ENCODE peak calls at places on chromosomes 1 and 21, in ten cellular contexts. O is ovary; T is tibial nerve; F is adrenal gland; X is body of pancreas; A is fibroblast of villous mesenchyme; C is SK-N-SH; Y is CD8-positive, alpha-beta T cell; B is endodermal cell; E is sigmoid colon. I is an unnamed sample.

GRCh38 chr1:235642021-235642942 is 7.3 kb downstream of the GNG4 start:
- DNase-seq in O (no peak), T (no peak), F (no peak), X (no peak), A (peak; percentile 68), C (peak; percentile 20), Y (peak; percentile 53), B (peak; percentile 84), E (no peak), I (no peak)

GRCh38 chr21:32940079-32941014 is 85.4 kb upstream of the OLIG2 start:
- DNase-seq in O (no peak), T (no peak), F (peak; percentile 24), X (peak; percentile 34), A (peak; percentile 49), C (peak; percentile 28), Y (peak; percentile 15), B (peak; percentile 71), E (no peak), I (peak; percentile 1)

GRCh38 chr21:39518055-39518844 is 66.5 kb downstream of the SH3BGR start:
- DNase-seq in O (no peak), T (no peak), F (no peak), X (peak; percentile 58), A (peak; percentile 51), C (peak; percentile 87), Y (peak; percentile 13), B (peak; percentile 90), E (no peak), I (peak; percentile 4)

GRCh38 chr1:221276911-221277310 is 397.7 kb downstream of the HLX start:
- DNase-seq in O (no peak), T (no peak), F (no peak), X (no peak), A (no peak), C (no peak), Y (no peak), B (no peak), E (no peak), I (no peak)

GRCh38 chr21:45267390-45267760 is 20.3 kb downstream of the POFUT2 start:
- DNase-seq in O (peak; percentile 17), T (no peak), F (peak; percentile 8), X (no peak), A (no peak), C (no peak), Y (no peak), B (peak; percentile 29), E (peak; percentile 39), I (no peak)

GRCh38 chr1:51506537-51506936 is 12.5 kb downstream of the EPS15 start:
- DNase-seq in O (no peak), T (no peak), F (no peak), X (no peak), A (peak; percentile 88), C (no peak), Y (no peak), B (no peak), E (no peak), I (peak; percentile 74)

GRCh38 chr1:10941891-10942541 is 70.4 kb upstream of the TARDBP start:
- DNase-seq in O (peak; percentile 78), T (peak; percentile 21), F (peak; percentile 25), X (peak; percentile 70), A (peak; percentile 24), C (peak; percentile 92), Y (peak; percentile 48), B (peak; percentile 93), E (no peak), I (peak; percentile 33)

GRCh38 chr1:119960501-119960900 is 64.2 kb upstream of the ADAM30 start:
- DNase-seq in O (no peak), T (no peak), F (no peak), X (no peak), A (no peak), C (no peak), Y (no peak), B (no peak), E (no peak), I (no peak)

GRCh38 chr1:3700631-3701030 is 48.3 kb downstream of the TP73 start:
- DNase-seq in O (no peak), T (no peak), F (no peak), X (no peak), A (no peak), C (no peak), Y (no peak), B (no peak), E (no peak), I (no peak)

GRCh38 chr1:168225476-168226190 is at the start of gene SFT2D2:
- DNase-seq in O (peak; percentile 88), T (peak; percentile 57), F (peak; percentile 71), X (peak; percentile 80), A (peak; percentile 67), C (peak; percentile 95), Y (peak; percentile 73), B (peak; percentile 89), E (peak; percentile 88), I (no peak)

DNA sequence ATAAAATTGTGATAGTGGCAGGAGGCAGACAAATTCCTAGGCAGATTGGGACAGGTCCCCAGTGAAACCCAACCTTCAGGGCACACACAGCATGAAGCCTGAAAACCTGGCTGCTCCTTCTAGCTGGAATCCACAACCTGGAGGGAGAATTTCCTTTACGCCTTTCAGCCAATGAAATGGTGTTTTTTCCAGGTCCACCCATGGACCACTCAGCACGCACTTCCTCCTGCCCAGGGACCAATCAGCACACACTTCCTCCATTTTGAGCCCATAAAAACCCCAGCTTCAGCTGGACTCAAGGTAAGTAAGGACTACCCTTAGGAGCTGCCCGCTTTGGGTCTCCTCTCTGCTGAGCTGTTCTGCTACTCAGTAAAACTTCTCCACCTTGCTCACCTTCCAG is 120.1 kb downstream of the AKT3 start:
- DNase-seq in O (no peak), T (no peak), F (no peak), X (no peak), A (no peak), C (no peak), Y (no peak), B (peak; percentile 72), E (no peak), I (no peak)
- TF ChIP-seq CTCF in O (no peak), T (no peak), F (no peak), X (no peak), A (no peak), C (no peak), Y (no peak), B (no peak), E (no peak), I (no peak)

GRCh38 chr1:212606734-212607205 is 1.8 kb upstream of the ATF3 start:
- DNase-seq in O (peak; percentile 64), T (peak; percentile 21), F (peak; percentile 22), X (peak; percentile 90), A (no peak), C (peak; percentile 47), Y (peak; percentile 30), B (peak; percentile 70), E (peak; percentile 78), I (no peak)

GRCh38 chr1:212607924-212608208 is 695 bp upstream of the ATF3 start:
- DNase-seq in O (no peak), T (no peak), F (no peak), X (no peak), A (peak; percentile 20), C (no peak), Y (peak; percentile 3), B (no peak), E (no peak), I (no peak)

GRCh38 chr1:212607206-212607923 is 1.2 kb upstream of the ATF3 start:
- DNase-seq in O (peak; percentile 58), T (no peak), F (peak; percentile 31), X (peak; percentile 65), A (no peak), C (peak; percentile 61), Y (no peak), B (peak; percentile 74), E (peak; percentile 72), I (no peak)

GRCh38 chr1:212605441-212605976 is 3.1 kb upstream of the ATF3 start:
- DNase-seq in O (no peak), T (no peak), F (no peak), X (no peak), A (no peak), C (no peak), Y (no peak), B (no peak), E (no peak), I (no peak)

GRCh38 chr1:212606042-212606733 is 2.4 kb upstream of the ATF3 start:
- DNase-seq in O (no peak), T (no peak), F (no peak), X (no peak), A (no peak), C (no peak), Y (no peak), B (peak; percentile 72), E (no peak), I (no peak)
- H3K4me3 ChIP-seq in O (peak overlapping the region; percentile 58), T (peak overlapping the region; percentile 87), F (no peak overlapping the region), X (no peak overlapping the region), A (no peak overlapping the region), C (no peak overlapping the region), Y (peak overlapping the region; percentile 75), B (peak overlapping the region; percentile 89), E (no peak overlapping the region), I (no peak overlapping the region)

GRCh38 chr1:34418166-34418565 is 241.5 kb downstream of the C1orf94 start:
- DNase-seq in O (no peak), T (no peak), F (no peak), X (no peak), A (no peak), C (no peak), Y (no peak), B (no peak), E (no peak), I (no peak)

GRCh38 chr1:34415140-34415539 is 238.4 kb downstream of the C1orf94 start:
- DNase-seq in O (no peak), T (no peak), F (no peak), X (no peak), A (no peak), C (no peak), Y (no peak), B (no peak), E (no peak), I (no peak)

DNA sequence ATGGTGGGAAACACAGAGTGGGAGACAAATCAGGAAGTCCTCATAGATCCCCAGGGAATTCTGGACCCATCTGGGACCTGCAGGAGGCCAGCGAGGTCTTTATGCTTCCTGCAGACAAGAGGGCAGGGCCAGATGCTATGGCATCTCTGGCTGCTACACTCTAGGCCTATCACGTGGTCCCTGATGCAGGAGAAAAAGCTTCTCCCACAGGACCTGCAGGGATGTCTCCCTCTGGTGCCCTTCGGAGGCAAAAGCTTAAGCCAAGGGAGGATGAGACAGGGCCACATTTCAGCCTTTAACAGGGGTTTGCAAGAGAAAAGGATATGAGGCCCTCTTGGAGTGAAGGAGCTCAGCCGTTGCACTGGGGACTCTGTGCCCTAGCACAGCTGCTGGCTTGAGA is 243.0 kb downstream of the C1orf94 start:
- DNase-seq in O (no peak), T (no peak), F (no peak), X (no peak), A (no peak), C (peak; percentile 29), Y (no peak), B (peak; percentile 86), E (no peak), I (peak; percentile 18)
- TF ChIP-seq CTCF in O (no peak), T (no peak), F (no peak), X (no peak), A (no peak), C (no peak), Y (no peak), B (peak; percentile 73), E (no peak), I (peak; percentile 69)

DNA sequence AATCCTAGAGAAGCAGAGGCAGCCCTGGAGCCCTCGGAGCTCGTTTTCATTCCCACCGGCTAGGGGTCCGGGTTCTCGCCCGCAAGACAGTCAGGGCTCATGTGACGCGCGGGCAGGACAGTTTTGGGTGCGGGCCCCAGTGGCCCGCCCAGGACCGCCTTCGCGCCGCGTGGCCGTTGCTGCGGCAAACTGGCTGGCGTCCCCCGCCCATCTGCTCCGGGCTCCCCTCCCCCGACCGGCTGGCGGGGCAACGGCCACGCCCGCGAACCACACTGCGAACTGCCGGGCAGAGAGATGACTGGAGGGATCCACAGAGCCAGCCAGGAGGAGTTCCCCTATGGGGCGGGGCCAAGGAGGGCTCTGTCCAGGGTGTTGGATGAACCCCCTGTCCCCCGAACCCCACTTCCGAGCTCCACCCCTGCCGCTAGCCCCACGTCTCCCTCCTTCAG is 899 bp upstream of the HES2 start:
- DNase-seq in O (no peak), T (no peak), F (no peak), X (no peak), A (no peak), C (no peak), Y (no peak), B (peak; percentile 76), E (no peak), I (no peak)
- H3K4me3 ChIP-seq in O (no peak overlapping the region), T (no peak overlapping the region), F (no peak overlapping the region), X (no peak overlapping the region), A (peak overlapping the region; percentile 36), C (no peak overlapping the region), Y (no peak overlapping the region), B (no peak overlapping the region), E (no peak overlapping the region), I (no peak overlapping the region)

I was measured in AG09309.